ENCODE peak calls at places on chromosomes 4 and X, in ten cellular contexts. One of them, this sample, is unnamed.

GRCh38 chrX:120457766-120458180 is 11.3 kb downstream of the LAMP2 start:
- DNase-seq in HepG2: no peak
- DNase-seq in cardiac muscle cell: no peak
- DNase-seq in OCI-LY7: peak; percentile 70
- DNase-seq in AG04450: peak; percentile 21
- DNase-seq in endothelial cell of umbilical vein: no peak
- DNase-seq in HCT116: no peak
- DNase-seq in Peyer's patch: no peak
- DNase-seq in transverse colon: no peak
- DNase-seq in pancreas: no peak
- DNase-seq in this sample: no peak

GRCh38 chrX:110851780-110852179 is 56.2 kb upstream of the CHRDL1 start:
- DNase-seq in HepG2: no peak
- DNase-seq in cardiac muscle cell: no peak
- DNase-seq in OCI-LY7: no peak
- DNase-seq in AG04450: no peak
- DNase-seq in endothelial cell of umbilical vein: no peak
- DNase-seq in HCT116: no peak
- DNase-seq in Peyer's patch: no peak
- DNase-seq in transverse colon: no peak
- DNase-seq in pancreas: peak; percentile 57
- DNase-seq in this sample: no peak

GRCh38 chrX:80808854-80809493 is 703 bp downstream of the BRWD3 start:
- DNase-seq in HepG2: no peak
- DNase-seq in cardiac muscle cell: peak; percentile 10
- DNase-seq in OCI-LY7: peak; percentile 43
- DNase-seq in AG04450: no peak
- DNase-seq in endothelial cell of umbilical vein: peak; percentile 13
- DNase-seq in HCT116: no peak
- DNase-seq in Peyer's patch: peak; percentile 57
- DNase-seq in transverse colon: peak; percentile 28
- DNase-seq in pancreas: peak; percentile 59
- DNase-seq in this sample: no peak

GRCh38 chrX:14712096-14712495 is 160.8 kb downstream of the FANCB start:
- DNase-seq in HepG2: peak; percentile 1
- DNase-seq in cardiac muscle cell: no peak
- DNase-seq in OCI-LY7: no peak
- DNase-seq in AG04450: no peak
- DNase-seq in endothelial cell of umbilical vein: no peak
- DNase-seq in HCT116: no peak
- DNase-seq in Peyer's patch: no peak
- DNase-seq in transverse colon: no peak
- DNase-seq in pancreas: no peak
- DNase-seq in this sample: no peak

GRCh38 chr4:142697928-142698327 is 148.2 kb downstream of the INPP4B start:
- DNase-seq in HepG2: no peak
- DNase-seq in cardiac muscle cell: no peak
- DNase-seq in OCI-LY7: no peak
- DNase-seq in AG04450: no peak
- DNase-seq in endothelial cell of umbilical vein: no peak
- DNase-seq in HCT116: no peak
- DNase-seq in Peyer's patch: no peak
- DNase-seq in transverse colon: no peak
- DNase-seq in pancreas: no peak
- DNase-seq in this sample: no peak

GRCh38 chr4:137467537-137467936 is 64.8 kb downstream of the PCDH18 start:
- DNase-seq in HepG2: no peak
- DNase-seq in cardiac muscle cell: no peak
- DNase-seq in OCI-LY7: no peak
- DNase-seq in AG04450: no peak
- DNase-seq in endothelial cell of umbilical vein: no peak
- DNase-seq in HCT116: no peak
- DNase-seq in Peyer's patch: no peak
- DNase-seq in transverse colon: no peak
- DNase-seq in pancreas: no peak
- DNase-seq in this sample: no peak

GRCh38 chrX:23980063-23980462 is 46.9 kb downstream of the KLHL15 start:
- DNase-seq in HepG2: no peak
- DNase-seq in cardiac muscle cell: peak; percentile 28
- DNase-seq in OCI-LY7: no peak
- DNase-seq in AG04450: no peak
- DNase-seq in endothelial cell of umbilical vein: no peak
- DNase-seq in HCT116: no peak
- DNase-seq in Peyer's patch: no peak
- DNase-seq in transverse colon: no peak
- DNase-seq in pancreas: no peak
- DNase-seq in this sample: no peak

GRCh38 chrX:3295731-3296130 is 50.7 kb downstream of the MXRA5 start:
- DNase-seq in HepG2: no peak
- DNase-seq in cardiac muscle cell: peak; percentile 0
- DNase-seq in OCI-LY7: peak; percentile 5
- DNase-seq in AG04450: no peak
- DNase-seq in endothelial cell of umbilical vein: peak; percentile 6
- DNase-seq in HCT116: peak; percentile 54
- DNase-seq in Peyer's patch: no peak
- DNase-seq in transverse colon: no peak
- DNase-seq in pancreas: no peak
- DNase-seq in this sample: no peak

GRCh38 chr4:176499518-176499917 is 179.8 kb downstream of the SPCS3 start:
- DNase-seq in HepG2: no peak
- DNase-seq in cardiac muscle cell: no peak
- DNase-seq in OCI-LY7: no peak
- DNase-seq in AG04450: no peak
- DNase-seq in endothelial cell of umbilical vein: peak; percentile 25
- DNase-seq in HCT116: no peak
- DNase-seq in Peyer's patch: no peak
- DNase-seq in transverse colon: no peak
- DNase-seq in pancreas: no peak
- DNase-seq in this sample: peak; percentile 59

GRCh38 chr4:149371021-149371420 is 444.6 kb downstream of the IQCM start:
- DNase-seq in HepG2: peak; percentile 34
- DNase-seq in cardiac muscle cell: peak; percentile 73
- DNase-seq in OCI-LY7: peak; percentile 45
- DNase-seq in AG04450: peak; percentile 23
- DNase-seq in endothelial cell of umbilical vein: peak; percentile 46
- DNase-seq in HCT116: peak; percentile 67
- DNase-seq in Peyer's patch: no peak
- DNase-seq in transverse colon: peak; percentile 10
- DNase-seq in pancreas: no peak
- DNase-seq in this sample: peak; percentile 26

GRCh38 chrX:15524417-15524816 is 23.8 kb downstream of the BMX start:
- DNase-seq in HepG2: no peak
- DNase-seq in cardiac muscle cell: peak; percentile 42
- DNase-seq in OCI-LY7: no peak
- DNase-seq in AG04450: no peak
- DNase-seq in endothelial cell of umbilical vein: peak; percentile 81
- DNase-seq in HCT116: no peak
- DNase-seq in Peyer's patch: no peak
- DNase-seq in transverse colon: no peak
- DNase-seq in pancreas: no peak
- DNase-seq in this sample: no peak

GRCh38 chr4:1474126-1475090 is 68.2 kb upstream of the NKX1-1 start:
- DNase-seq in HepG2: no peak
- DNase-seq in cardiac muscle cell: no peak
- DNase-seq in OCI-LY7: no peak
- DNase-seq in AG04450: no peak
- DNase-seq in endothelial cell of umbilical vein: no peak
- DNase-seq in HCT116: no peak
- DNase-seq in Peyer's patch: peak; percentile 28
- DNase-seq in transverse colon: no peak
- DNase-seq in pancreas: peak; percentile 39
- DNase-seq in this sample: no peak

GRCh38 chrX:65581661-65582339 is 47.2 kb upstream of the LAS1L start:
- DNase-seq in HepG2: peak; percentile 26
- DNase-seq in cardiac muscle cell: peak; percentile 59
- DNase-seq in OCI-LY7: peak; percentile 63
- DNase-seq in AG04450: peak; percentile 16
- DNase-seq in endothelial cell of umbilical vein: peak; percentile 51
- DNase-seq in HCT116: peak; percentile 48
- DNase-seq in Peyer's patch: no peak
- DNase-seq in transverse colon: peak; percentile 70
- DNase-seq in pancreas: no peak
- DNase-seq in this sample: peak; percentile 41

GRCh38 chr4:4395849-4396627 is 9.1 kb downstream of the NSG1 start:
- DNase-seq in HepG2: peak; percentile 7
- DNase-seq in cardiac muscle cell: peak; percentile 63
- DNase-seq in OCI-LY7: peak; percentile 54
- DNase-seq in AG04450: peak; percentile 42
- DNase-seq in endothelial cell of umbilical vein: no peak
- DNase-seq in HCT116: no peak
- DNase-seq in Peyer's patch: no peak
- DNase-seq in transverse colon: no peak
- DNase-seq in pancreas: no peak
- DNase-seq in this sample: no peak

GRCh38 chrX:19578956-19579355 is 63.6 kb upstream of the MAP3K15 start:
- DNase-seq in HepG2: no peak
- DNase-seq in cardiac muscle cell: peak; percentile 42
- DNase-seq in OCI-LY7: no peak
- DNase-seq in AG04450: no peak
- DNase-seq in endothelial cell of umbilical vein: no peak
- DNase-seq in HCT116: no peak
- DNase-seq in Peyer's patch: no peak
- DNase-seq in transverse colon: no peak
- DNase-seq in pancreas: no peak
- DNase-seq in this sample: no peak
- H3K9me3 ChIP-seq in HepG2: no peaks in the 10 kb centered on the region
- H3K9me3 ChIP-seq in cardiac muscle cell: no peaks in the 10 kb centered on the region
- H3K9me3 ChIP-seq in OCI-LY7: no peaks in the 10 kb centered on the region
- H3K9me3 ChIP-seq in AG04450: no peaks in the 10 kb centered on the region
- H3K9me3 ChIP-seq in endothelial cell of umbilical vein: no peaks in the 10 kb centered on the region
- H3K9me3 ChIP-seq in HCT116: no peaks in the 10 kb centered on the region
- H3K9me3 ChIP-seq in Peyer's patch: no peaks in the 10 kb centered on the region
- H3K9me3 ChIP-seq in transverse colon: no peaks in the 10 kb centered on the region
- H3K9me3 ChIP-seq in pancreas: no peaks in the 10 kb centered on the region
- H3K9me3 ChIP-seq in this sample: no peaks in the 10 kb centered on the region

DNA sequence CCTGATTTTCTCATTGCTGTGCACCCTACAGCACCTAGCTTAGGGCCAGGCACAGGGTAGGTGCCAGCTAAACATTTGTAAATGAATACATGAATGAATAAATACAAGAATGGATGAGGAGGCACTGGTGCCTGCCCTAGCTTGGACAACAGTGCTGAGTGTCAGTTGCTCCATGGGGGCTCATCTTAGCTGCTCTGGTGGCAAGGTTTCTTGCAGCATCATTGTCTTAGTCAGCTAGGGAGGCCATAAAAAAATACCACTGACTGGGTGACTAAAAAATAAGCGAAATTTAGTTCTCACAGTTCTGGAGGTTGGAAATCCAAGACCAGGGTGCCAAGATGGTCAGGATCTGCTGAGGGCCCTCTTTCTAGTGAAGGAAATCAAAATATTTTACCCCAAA is 31.2 kb downstream of the TMEM31 start:
- DNase-seq in HepG2: no peak
- DNase-seq in cardiac muscle cell: no peak
- DNase-seq in OCI-LY7: no peak
- DNase-seq in AG04450: no peak
- DNase-seq in endothelial cell of umbilical vein: no peak
- DNase-seq in HCT116: no peak
- DNase-seq in Peyer's patch: no peak
- DNase-seq in transverse colon: no peak
- DNase-seq in pancreas: no peak
- DNase-seq in this sample: no peak
- H3K4me3 ChIP-seq in HepG2: no peak overlapping the region
- H3K4me3 ChIP-seq in cardiac muscle cell: no peak overlapping the region
- H3K4me3 ChIP-seq in OCI-LY7: no peak overlapping the region
- H3K4me3 ChIP-seq in AG04450: no peak overlapping the region
- H3K4me3 ChIP-seq in endothelial cell of umbilical vein: no peak overlapping the region
- H3K4me3 ChIP-seq in HCT116: no peak overlapping the region
- H3K4me3 ChIP-seq in Peyer's patch: no peak overlapping the region
- H3K4me3 ChIP-seq in transverse colon: no peak overlapping the region
- H3K4me3 ChIP-seq in pancreas: no peak overlapping the region
- H3K4me3 ChIP-seq in this sample: no peak overlapping the region

GRCh38 chr4:125325733-125326132 is 11.0 kb downstream of the FAT4 start:
- DNase-seq in HepG2: no peak
- DNase-seq in cardiac muscle cell: no peak
- DNase-seq in OCI-LY7: no peak
- DNase-seq in AG04450: no peak
- DNase-seq in endothelial cell of umbilical vein: no peak
- DNase-seq in HCT116: no peak
- DNase-seq in Peyer's patch: no peak
- DNase-seq in transverse colon: no peak
- DNase-seq in pancreas: no peak
- DNase-seq in this sample: no peak
- H3K9me3 ChIP-seq in HepG2: no peaks in the 10 kb centered on the region
- H3K9me3 ChIP-seq in cardiac muscle cell: no peaks in the 10 kb centered on the region
- H3K9me3 ChIP-seq in OCI-LY7: no peaks in the 10 kb centered on the region
- H3K9me3 ChIP-seq in AG04450: no peaks in the 10 kb centered on the region
- H3K9me3 ChIP-seq in endothelial cell of umbilical vein: no peaks in the 10 kb centered on the region
- H3K9me3 ChIP-seq in HCT116: no peaks in the 10 kb centered on the region
- H3K9me3 ChIP-seq in Peyer's patch: no peaks in the 10 kb centered on the region
- H3K9me3 ChIP-seq in transverse colon: no peaks in the 10 kb centered on the region
- H3K9me3 ChIP-seq in pancreas: no peaks in the 10 kb centered on the region
- H3K9me3 ChIP-seq in this sample: no peaks in the 10 kb centered on the region

GRCh38 chr4:2500547-2500946 is 31.6 kb downstream of the RNF4 start:
- DNase-seq in HepG2: no peak
- DNase-seq in cardiac muscle cell: no peak
- DNase-seq in OCI-LY7: no peak
- DNase-seq in AG04450: no peak
- DNase-seq in endothelial cell of umbilical vein: no peak
- DNase-seq in HCT116: no peak
- DNase-seq in Peyer's patch: no peak
- DNase-seq in transverse colon: no peak
- DNase-seq in pancreas: no peak
- DNase-seq in this sample: no peak

GRCh38 chr4:2507259-2507658 is 29.2 kb upstream of the FAM193A start:
- DNase-seq in HepG2: no peak
- DNase-seq in cardiac muscle cell: no peak
- DNase-seq in OCI-LY7: no peak
- DNase-seq in AG04450: no peak
- DNase-seq in endothelial cell of umbilical vein: no peak
- DNase-seq in HCT116: no peak
- DNase-seq in Peyer's patch: no peak
- DNase-seq in transverse colon: no peak
- DNase-seq in pancreas: no peak
- DNase-seq in this sample: no peak

GRCh38 chr4:2501034-2501594 is 32.2 kb downstream of the RNF4 start:
- DNase-seq in HepG2: no peak
- DNase-seq in cardiac muscle cell: no peak
- DNase-seq in OCI-LY7: no peak
- DNase-seq in AG04450: no peak
- DNase-seq in endothelial cell of umbilical vein: no peak
- DNase-seq in HCT116: no peak
- DNase-seq in Peyer's patch: no peak
- DNase-seq in transverse colon: no peak
- DNase-seq in pancreas: no peak
- DNase-seq in this sample: no peak

GRCh38 chr4:2507855-2508254 is 28.6 kb upstream of the FAM193A start:
- DNase-seq in HepG2: no peak
- DNase-seq in cardiac muscle cell: no peak
- DNase-seq in OCI-LY7: no peak
- DNase-seq in AG04450: no peak
- DNase-seq in endothelial cell of umbilical vein: no peak
- DNase-seq in HCT116: no peak
- DNase-seq in Peyer's patch: no peak
- DNase-seq in transverse colon: no peak
- DNase-seq in pancreas: no peak
- DNase-seq in this sample: no peak

DNA sequence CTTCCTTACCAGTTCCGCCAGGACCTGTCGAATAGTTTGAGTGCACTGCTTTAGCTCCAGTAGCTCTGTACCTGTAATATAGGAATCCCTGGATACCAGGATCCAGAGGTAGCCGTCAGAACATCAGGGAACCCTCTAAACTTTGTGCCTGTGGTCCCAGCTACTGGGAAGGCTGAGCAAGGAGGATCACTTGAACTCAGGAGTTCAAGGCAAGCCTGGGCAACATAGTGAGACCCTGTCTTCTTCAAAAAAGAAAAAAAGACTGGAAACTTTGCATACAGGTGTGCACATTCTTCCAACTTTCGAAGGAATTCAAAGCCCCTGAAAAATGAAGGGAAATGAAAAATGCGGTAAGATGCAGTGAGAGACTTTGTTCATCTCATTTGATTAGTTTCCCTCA is 32.6 kb upstream of the FAM193A start:
- DNase-seq in HepG2: no peak
- DNase-seq in cardiac muscle cell: no peak
- DNase-seq in OCI-LY7: no peak
- DNase-seq in AG04450: no peak
- DNase-seq in endothelial cell of umbilical vein: no peak
- DNase-seq in HCT116: no peak
- DNase-seq in Peyer's patch: no peak
- DNase-seq in transverse colon: no peak
- DNase-seq in pancreas: no peak
- DNase-seq in this sample: no peak
- H3K4me3 ChIP-seq in HepG2: no peak overlapping the region
- H3K4me3 ChIP-seq in cardiac muscle cell: no peak overlapping the region
- H3K4me3 ChIP-seq in OCI-LY7: no peak overlapping the region
- H3K4me3 ChIP-seq in AG04450: no peak overlapping the region
- H3K4me3 ChIP-seq in endothelial cell of umbilical vein: no peak overlapping the region
- H3K4me3 ChIP-seq in HCT116: no peak overlapping the region
- H3K4me3 ChIP-seq in Peyer's patch: no peak overlapping the region
- H3K4me3 ChIP-seq in transverse colon: no peak overlapping the region
- H3K4me3 ChIP-seq in pancreas: no peak overlapping the region
- H3K4me3 ChIP-seq in this sample: no peak overlapping the region

This sample was measured in SJSA1.